ENCODE peak calls at places on chromosomes 7 and 10, in six cellular contexts. Y, H, N, E, T and Q are unnamed samples.

GRCh38 chr10:71396084-71396713 is 521 bp upstream of the CDH23 start:
- DNase-seq in Y (peak; percentile 6), H (peak; percentile 22), N (no peak), E (peak; percentile 82), T (peak; percentile 91), Q (no peak)

GRCh38 chr10:132232553-132232949 is 45.8 kb downstream of the DPYSL4 start:
- DNase-seq in Y (no peak), H (no peak), N (no peak), E (no peak), T (no peak), Q (no peak)

GRCh38 chr10:69801434-69802315 is at the start of gene COL13A1:
- DNase-seq in Y (peak; percentile 71), H (peak; percentile 90), N (peak; percentile 71), E (peak; percentile 64), T (peak; percentile 97), Q (no peak)

GRCh38 chr10:35355971-35356724 is 19.8 kb downstream of the CCNY start:
- DNase-seq in Y (no peak), H (peak; percentile 79), N (no peak), E (no peak), T (no peak), Q (peak; percentile 54)

GRCh38 chr10:92997620-92998019 is 63.0 kb upstream of the CYP26C1 start:
- DNase-seq in Y (no peak), H (peak; percentile 21), N (no peak), E (no peak), T (no peak), Q (no peak)

GRCh38 chr7:104643587-104644217 is 315.3 kb downstream of the LHFPL3 start:
- DNase-seq in Y (peak; percentile 1), H (peak; percentile 47), N (peak; percentile 15), E (peak; percentile 8), T (peak; percentile 75), Q (peak; percentile 23)

GRCh38 chr7:518630-519428 is 817 bp downstream of the PDGFA start:
- DNase-seq in Y (peak; percentile 72), H (peak; percentile 75), N (no peak), E (peak; percentile 91), T (peak; percentile 74), Q (no peak)

GRCh38 chr10:114492351-114493037 is 88.2 kb upstream of the AFAP1L2 start:
- DNase-seq in Y (no peak), H (no peak), N (no peak), E (no peak), T (no peak), Q (peak; percentile 74)

GRCh38 chr10:104323721-104324686 is 14.3 kb downstream of the ITPRIP start:
- DNase-seq in Y (no peak), H (no peak), N (no peak), E (no peak), T (no peak), Q (no peak)

GRCh38 chr10:114394531-114394930 is 9.8 kb downstream of the AFAP1L2 start:
- DNase-seq in Y (no peak), H (no peak), N (no peak), E (no peak), T (no peak), Q (no peak)

GRCh38 chr10:55500931-55501559 is 700.0 kb upstream of the PCDH15 start:
- DNase-seq in Y (peak; percentile 32), H (peak; percentile 52), N (no peak), E (peak; percentile 49), T (peak; percentile 84), Q (peak; percentile 49)

GRCh38 chr7:156374335-156374734 is 266.2 kb upstream of the RNF32 start:
- DNase-seq in Y (no peak), H (no peak), N (no peak), E (no peak), T (no peak), Q (peak; percentile 42)

GRCh38 chr7:101943889-101944605 is 126.6 kb downstream of the CUX1 start:
- DNase-seq in Y (no peak), H (no peak), N (no peak), E (no peak), T (no peak), Q (no peak)

GRCh38 chr7:101943306-101943705 is 125.9 kb downstream of the CUX1 start:
- DNase-seq in Y (no peak), H (no peak), N (no peak), E (no peak), T (no peak), Q (no peak)

GRCh38 chr7:101941481-101942383 is 124.3 kb downstream of the CUX1 start:
- DNase-seq in Y (peak; percentile 80), H (peak; percentile 87), N (peak; percentile 74), E (peak; percentile 70), T (no peak), Q (peak; percentile 76)

GRCh38 chr7:101940830-101941229 is 123.4 kb downstream of the CUX1 start:
- DNase-seq in Y (no peak), H (no peak), N (no peak), E (peak; percentile 63), T (peak; percentile 91), Q (no peak)

DNA sequence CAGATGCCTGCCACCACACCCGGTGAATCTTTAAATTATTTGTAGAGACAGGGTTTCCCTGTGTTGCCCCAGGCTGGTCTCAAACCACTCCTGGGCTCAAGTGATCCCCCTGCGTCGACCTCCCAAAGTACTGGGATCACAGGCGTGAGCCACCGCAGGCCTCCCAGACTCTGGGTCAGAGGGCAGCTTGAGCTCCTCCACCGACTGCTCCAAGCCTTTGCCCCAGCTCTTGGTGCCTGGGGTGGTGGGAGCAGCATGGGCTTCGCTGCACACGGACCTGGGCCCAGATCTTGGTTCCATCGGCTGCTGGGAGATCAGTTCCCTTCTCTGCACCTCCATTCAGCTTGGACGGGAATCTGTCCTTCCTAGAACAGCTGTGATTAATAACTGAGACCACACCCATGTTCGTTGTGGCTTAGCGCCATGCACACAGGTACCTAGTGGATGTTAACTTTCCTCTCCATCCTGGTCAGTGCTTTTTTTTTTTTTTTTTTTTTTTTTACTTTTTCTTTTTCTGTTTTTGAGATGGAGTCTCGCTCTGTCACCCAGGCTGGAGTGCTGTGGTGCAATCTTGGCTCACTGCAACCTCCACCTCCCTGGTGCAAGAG is 125.3 kb downstream of the CUX1 start:
- DNase-seq in Y (no peak), H (no peak), N (no peak), E (no peak), T (no peak), Q (no peak)
- H3K36me3 ChIP-seq in Y (no peaks in the 10 kb centered on the region), H (no peaks in the 10 kb centered on the region), N (no peaks in the 10 kb centered on the region), E (no peaks in the 10 kb centered on the region), T (no peaks in the 10 kb centered on the region), Q (no peaks in the 10 kb centered on the region)

GRCh38 chr7:94424336-94424735 is 29.6 kb downstream of the COL1A2 start:
- DNase-seq in Y (no peak), H (peak; percentile 6), N (no peak), E (no peak), T (no peak), Q (no peak)
- H3K27ac ChIP-seq in Y (peak overlapping the region; percentile 82), H (peak overlapping the region; percentile 100), N (no peak overlapping the region), E (peak overlapping the region; percentile 67), T (no peak overlapping the region), Q (no peak overlapping the region)

GRCh38 chr7:26699761-26700160 is 164.6 kb downstream of the SKAP2 start:
- DNase-seq in Y (no peak), H (no peak), N (no peak), E (no peak), T (no peak), Q (no peak)
- TF ChIP-seq EZH2 in Y (no peak), H (no peak), N (no peak), E (no peak), T (no peak), Q (no peak)

DNA sequence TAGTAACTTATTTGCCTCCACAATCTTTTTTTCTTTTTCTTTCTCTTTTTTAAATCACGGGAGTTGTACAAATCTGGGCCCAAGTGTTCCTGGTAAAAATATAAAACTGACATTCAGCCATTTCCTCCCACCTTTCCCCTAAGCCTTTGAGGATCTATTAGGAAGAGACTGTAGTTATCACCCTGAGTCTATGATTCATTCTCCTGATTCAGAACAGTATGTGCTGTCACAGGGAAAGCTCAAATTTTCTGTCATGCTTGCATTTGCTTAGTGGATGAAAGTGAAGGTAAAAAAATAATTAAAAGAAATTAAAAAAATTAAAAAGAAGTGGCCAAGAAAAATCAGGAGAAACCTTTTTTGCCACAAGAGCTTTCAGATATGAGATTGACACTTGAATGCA is 71.7 kb downstream of the KIF20B start:
- DNase-seq in Y (no peak), H (peak; percentile 46), N (no peak), E (no peak), T (no peak), Q (no peak)
- H3K36me3 ChIP-seq in Y (peaks cover 2% of the 10 kb centered on the region), H (no peaks in the 10 kb centered on the region), N (peaks cover 23% of the 10 kb centered on the region), E (no peaks in the 10 kb centered on the region), T (peaks cover 16% of the 10 kb centered on the region), Q (peaks cover 10% of the 10 kb centered on the region)

DNA sequence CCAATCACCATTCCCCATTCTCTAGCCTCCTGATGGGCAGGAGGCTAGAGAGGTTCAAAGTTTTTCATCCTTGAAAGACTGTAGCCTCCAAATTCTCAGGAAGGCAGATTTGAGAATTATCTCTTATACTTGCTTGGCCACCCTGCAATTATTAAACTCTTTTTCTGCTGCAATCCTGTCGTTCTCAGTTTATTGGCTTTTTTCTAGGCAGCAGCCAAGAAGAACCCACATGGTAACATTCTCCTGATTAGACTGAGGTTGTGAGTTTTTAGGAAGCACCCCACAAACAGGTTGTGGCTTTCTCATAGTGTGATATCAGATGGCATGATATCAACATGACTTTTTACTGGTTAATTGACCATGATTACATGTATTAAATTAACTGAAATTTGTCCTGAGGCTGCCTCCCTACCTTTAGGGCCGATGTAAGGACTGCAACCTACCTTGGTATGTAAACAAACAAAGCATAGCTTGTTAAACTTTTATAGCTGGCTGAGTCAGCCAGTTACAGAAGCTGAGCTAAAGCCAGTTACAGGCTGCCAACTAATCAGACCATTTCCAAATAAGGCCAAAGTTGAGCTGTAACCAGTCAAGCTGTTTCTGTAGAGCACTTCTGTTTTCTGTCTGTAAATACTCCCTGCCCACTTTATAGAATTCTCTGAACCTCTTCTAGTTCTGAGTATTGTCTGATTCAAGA is 3.2 kb upstream of the ZNF248 start:
- DNase-seq in Y (peak; percentile 82), H (peak; percentile 78), N (no peak), E (no peak), T (no peak), Q (peak; percentile 53)
- H3K27ac ChIP-seq in Y (no peak overlapping the region), H (no peak overlapping the region), N (no peak overlapping the region), E (no peak overlapping the region), T (no peak overlapping the region), Q (peak overlapping the region; percentile 11)

DNA sequence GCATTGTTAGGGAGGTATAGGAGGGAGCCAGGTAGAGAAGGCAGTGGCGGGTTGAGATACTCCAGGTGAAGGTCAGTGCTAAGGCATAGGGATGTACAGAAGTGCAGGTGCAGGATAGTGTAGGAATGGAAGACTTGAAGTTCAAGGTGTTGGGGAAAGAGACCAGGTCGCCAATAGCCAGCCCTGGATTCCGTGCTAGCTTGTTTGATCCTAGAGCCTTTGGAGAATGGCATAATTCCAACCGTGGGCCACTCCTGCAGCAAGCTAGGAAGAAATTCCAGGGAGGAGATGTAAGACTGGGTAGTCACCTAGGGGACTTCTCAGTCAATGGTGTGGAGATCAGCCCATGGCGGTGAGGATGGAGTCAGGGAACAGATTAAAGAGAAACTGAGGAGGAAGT is 272.7 kb downstream of the RPS24 start:
- DNase-seq in Y (no peak), H (no peak), N (no peak), E (no peak), T (no peak), Q (no peak)
- TF ChIP-seq EZH2 in Y (no peak), H (no peak), N (no peak), E (no peak), T (no peak), Q (no peak)